ENCODE peak calls at places on chromosomes 11 and 22, in eight cellular contexts. D is IMR-90; L is CD4-positive, alpha-beta T cell; Z is iPS DF 6.9; X is RWPE1; H is substantia nigra; Q is colonic mucosa; Y is thoracic aorta. W is an unnamed sample.

GRCh38 chr11:124919836-124920755 is 1.0 kb downstream of the HEPN1 start:
- DNase-seq in D (no peak), L (no peak), Z (no peak), X (no peak), H (no peak), Q (no peak), Y (no peak), W (no peak)

GRCh38 chr11:76769071-76769560 is 14.0 kb upstream of the TSKU start:
- DNase-seq in D (peak; percentile 61), L (no peak), Z (no peak), X (no peak), H (no peak), Q (peak; percentile 32), Y (no peak), W (no peak)

GRCh38 chr22:50206599-50206998 is 5.8 kb downstream of the SELENOO start:
- DNase-seq in D (peak; percentile 26), L (no peak), Z (no peak), X (no peak), H (no peak), Q (no peak), Y (no peak), W (no peak)

GRCh38 chr11:37574361-37574760 is 976.3 kb upstream of the RAG2 start:
- DNase-seq in D (no peak), L (no peak), Z (no peak), X (no peak), H (no peak), Q (no peak), Y (no peak), W (no peak)

GRCh38 chr11:75771646-75772410 is 3.2 kb downstream of the DGAT2 start:
- DNase-seq in D (peak; percentile 85), L (no peak), Z (no peak), X (peak; percentile 60), H (no peak), Q (no peak), Y (peak; percentile 14), W (no peak)

GRCh38 chr11:131667566-131667965 is 297.2 kb downstream of the NTM start:
- DNase-seq in D (no peak), L (no peak), Z (no peak), X (no peak), H (no peak), Q (no peak), Y (no peak), W (no peak)

GRCh38 chr11:87445002-87445401 is 407.3 kb downstream of the TMEM135 start:
- DNase-seq in D (peak; percentile 67), L (no peak), Z (no peak), X (no peak), H (no peak), Q (no peak), Y (no peak), W (no peak)

GRCh38 chr22:44438056-44438455 is 60.0 kb downstream of the RTL6 start:
- DNase-seq in D (no peak), L (no peak), Z (no peak), X (no peak), H (no peak), Q (no peak), Y (no peak), W (no peak)

GRCh38 chr11:2584812-2585565 is 114.8 kb downstream of the KCNQ1OT1 start:
- DNase-seq in D (no peak), L (no peak), Z (no peak), X (no peak), H (no peak), Q (no peak), Y (no peak), W (no peak)

GRCh38 chr11:2581931-2582435 is 117.8 kb downstream of the KCNQ1OT1 start:
- DNase-seq in D (no peak), L (no peak), Z (no peak), X (no peak), H (no peak), Q (no peak), Y (no peak), W (no peak)

GRCh38 chr11:27347949-27348879 is 14.8 kb downstream of the CCDC34 start:
- DNase-seq in D (no peak), L (no peak), Z (no peak), X (no peak), H (no peak), Q (no peak), Y (no peak), W (no peak)

GRCh38 chr11:106399624-106400023 is 322.2 kb downstream of the AASDHPPT start:
- DNase-seq in D (peak; percentile 8), L (no peak), Z (no peak), X (no peak), H (no peak), Q (no peak), Y (no peak), W (no peak)

GRCh38 chr11:88324562-88325345 is 12.8 kb downstream of the CTSC start:
- DNase-seq in D (no peak), L (no peak), Z (no peak), X (no peak), H (no peak), Q (no peak), Y (no peak), W (no peak)

GRCh38 chr11:134818531-134818930 is 406.5 kb upstream of the B3GAT1 start:
- DNase-seq in D (no peak), L (no peak), Z (no peak), X (peak; percentile 71), H (no peak), Q (no peak), Y (no peak), W (no peak)

GRCh38 chr11:86089659-86090058 is 20.8 kb upstream of the PICALM start:
- DNase-seq in D (no peak), L (no peak), Z (no peak), X (no peak), H (no peak), Q (no peak), Y (no peak), W (no peak)

GRCh38 chr11:65298655-65299179 is 15.9 kb upstream of the CDC42EP2 start:
- DNase-seq in D (peak; percentile 81), L (no peak), Z (no peak), X (no peak), H (no peak), Q (no peak), Y (no peak), W (peak; percentile 80)

GRCh38 chr22:41526802-41527799 is 17.2 kb downstream of the POLR3H start:
- DNase-seq in D (peak; percentile 25), L (peak; percentile 70), Z (no peak), X (peak; percentile 47), H (no peak), Q (peak; percentile 50), Y (no peak), W (peak; percentile 40)

GRCh38 chr11:117704416-117705150 is 92.4 kb downstream of the DSCAML1 start:
- DNase-seq in D (no peak), L (no peak), Z (no peak), X (no peak), H (no peak), Q (no peak), Y (no peak), W (no peak)

GRCh38 chr11:121721448-121721847 is 268.7 kb upstream of the SORL1-AS1 start:
- DNase-seq in D (no peak), L (no peak), Z (no peak), X (no peak), H (no peak), Q (no peak), Y (no peak), W (no peak)
- H3K27ac ChIP-seq in D (no peak overlapping the region), L (no peak overlapping the region), Z (no peak overlapping the region), X (no peak overlapping the region), H (peak overlapping the region; percentile 98), Q (no peak overlapping the region), Y (peak overlapping the region; percentile 90), W (peak overlapping the region; percentile 98)

DNA sequence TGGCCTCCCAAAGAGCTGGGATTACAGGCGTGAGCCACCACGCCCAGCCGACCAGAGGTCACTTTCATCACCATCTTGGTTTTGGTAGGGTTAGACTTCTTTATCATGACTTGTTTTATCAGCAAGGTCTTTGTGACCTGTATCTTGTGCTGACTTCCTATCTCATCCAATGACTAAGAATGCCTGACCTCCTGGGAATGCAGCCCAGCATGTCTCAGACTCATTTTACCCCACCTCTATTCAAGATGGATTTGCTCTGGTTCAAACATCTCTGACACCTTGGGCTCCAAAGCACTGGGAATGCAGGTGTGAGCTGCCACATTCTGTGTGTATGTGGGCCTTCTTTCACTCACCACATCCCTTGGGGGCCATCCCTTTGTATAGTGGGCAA is 5.1 kb upstream of the TALDO1 start:
- DNase-seq in D (no peak), L (no peak), Z (no peak), X (no peak), H (no peak), Q (no peak), Y (no peak), W (no peak)
- H3K27ac ChIP-seq in D (no peak overlapping the region), L (no peak overlapping the region), Z (no peak overlapping the region), X (no peak overlapping the region), H (no peak overlapping the region), Q (no peak overlapping the region), Y (no peak overlapping the region), W (no peak overlapping the region)

DNA sequence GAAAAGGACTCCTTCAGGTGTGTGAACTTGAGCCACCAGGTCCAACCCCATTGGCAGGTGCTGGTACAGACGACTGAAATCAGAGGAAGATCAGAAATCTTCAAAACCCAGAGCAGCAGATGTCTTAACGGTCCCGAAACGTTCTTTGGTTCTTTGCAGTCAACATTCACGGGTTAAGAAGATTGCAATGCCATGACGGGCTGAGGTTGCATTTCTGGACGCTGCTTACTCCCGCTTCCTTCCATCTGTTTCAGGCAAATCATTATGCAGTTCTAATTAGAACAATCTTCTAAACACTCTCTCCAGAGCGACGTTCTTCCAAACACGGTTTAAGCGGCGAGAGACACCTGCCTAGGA is 504 bp upstream of the LUZP2 start:
- DNase-seq in D (peak; percentile 18), L (no peak), Z (peak; percentile 0), X (no peak), H (no peak), Q (no peak), Y (no peak), W (no peak)
- H3K27ac ChIP-seq in D (no peak overlapping the region), L (no peak overlapping the region), Z (no peak overlapping the region), X (no peak overlapping the region), H (no peak overlapping the region), Q (no peak overlapping the region), Y (no peak overlapping the region), W (no peak overlapping the region)

GRCh38 chr11:114073506-114074381 is 14.2 kb downstream of the ZBTB16 start:
- DNase-seq in D (no peak), L (no peak), Z (no peak), X (no peak), H (no peak), Q (no peak), Y (no peak), W (no peak)

GRCh38 chr11:114075891-114076441 is 16.5 kb downstream of the ZBTB16 start:
- DNase-seq in D (peak; percentile 24), L (peak; percentile 25), Z (no peak), X (no peak), H (no peak), Q (no peak), Y (no peak), W (peak; percentile 8)

GRCh38 chr11:114076974-114077373 is 17.5 kb downstream of the ZBTB16 start:
- DNase-seq in D (no peak), L (no peak), Z (no peak), X (no peak), H (no peak), Q (no peak), Y (no peak), W (no peak)

GRCh38 chr11:114074546-114075342 is 15.2 kb downstream of the ZBTB16 start:
- DNase-seq in D (no peak), L (no peak), Z (no peak), X (no peak), H (no peak), Q (no peak), Y (no peak), W (no peak)

GRCh38 chr11:114075343-114075610 is 15.8 kb downstream of the ZBTB16 start:
- DNase-seq in D (no peak), L (no peak), Z (no peak), X (no peak), H (no peak), Q (no peak), Y (no peak), W (no peak)
- H3K27ac ChIP-seq in D (no peak overlapping the region), L (no peak overlapping the region), Z (no peak overlapping the region), X (no peak overlapping the region), H (no peak overlapping the region), Q (no peak overlapping the region), Y (peak overlapping the region; percentile 80), W (no peak overlapping the region)

W was measured in caudate nucleus.